ENCODE peak calls at places on chromosomes 16 and 17, in six cellular contexts. B is neural progenitor cell, R is OCI-LY7, V is hepatocyte, A is MM.1S, T is GM23248. W is an unnamed sample.

GRCh38 chr16:60651351-60651750 is 1384.9 kb downstream of the CDH8 start:
- DNase-seq in B (no peak), R (no peak), V (no peak), A (no peak), T (no peak), W (no peak)

GRCh38 chr17:48628641-48629410 is 2.7 kb upstream of the HOXB9 start:
- DNase-seq in B (no peak), R (no peak), V (no peak), A (no peak), T (no peak), W (no peak)

GRCh38 chr16:67458121-67458641 is 22.8 kb downstream of the ATP6V0D1 start:
- DNase-seq in B (no peak), R (no peak), V (no peak), A (no peak), T (peak), W (no peak)

GRCh38 chr16:48114410-48114809 is 41.4 kb downstream of the ABCC12 start:
- DNase-seq in B (no peak), R (no peak), V (no peak), A (no peak), T (no peak), W (no peak)

GRCh38 chr17:73151888-73152633 is 12.7 kb upstream of the SSTR2 start:
- DNase-seq in B (no peak), R (no peak), V (no peak), A (no peak), T (no peak), W (peak)

GRCh38 chr17:79549111-79549915 is 61.5 kb downstream of the RBFOX3 start:
- DNase-seq in B (peak), R (no peak), V (no peak), A (no peak), T (no peak), W (no peak)

GRCh38 chr17:42028791-42029127 is 8.9 kb downstream of the NKIRAS2 start:
- DNase-seq in B (no peak), R (no peak), V (no peak), A (no peak), T (no peak), W (no peak)

GRCh38 chr17:17382901-17383300 is 79.7 kb downstream of the NT5M start:
- DNase-seq in B (no peak), R (no peak), V (no peak), A (no peak), T (no peak), W (no peak)

GRCh38 chr17:40411821-40412220 is 5.9 kb downstream of the TOP2A start:
- DNase-seq in B (no peak), R (no peak), V (no peak), A (no peak), T (no peak), W (no peak)

GRCh38 chr17:3963214-3964201 is 729 bp downstream of the ATP2A3 start:
- DNase-seq in B (peak), R (peak), V (no peak), A (peak), T (no peak), W (no peak)

GRCh38 chr17:44872131-44872768 is 24.6 kb downstream of the HIGD1B start:
- DNase-seq in B (no peak), R (no peak), V (no peak), A (no peak), T (peak), W (peak)

GRCh38 chr17:82458885-82459424 is 414 bp downstream of the NARF start:
- DNase-seq in B (peak), R (peak), V (peak), A (peak), T (peak), W (peak)

GRCh38 chr16:764848-765487 is 4.4 kb downstream of the MSLN start:
- DNase-seq in B (no peak), R (no peak), V (no peak), A (no peak), T (no peak), W (no peak)

GRCh38 chr17:283911-284675 is 68.5 kb downstream of the RPH3AL start:
- DNase-seq in B (no peak), R (no peak), V (no peak), A (no peak), T (no peak), W (no peak)

GRCh38 chr17:17567631-17568030 is 23.9 kb downstream of the PEMT start:
- DNase-seq in B (no peak), R (no peak), V (peak), A (no peak), T (no peak), W (no peak)

GRCh38 chr16:49632798-49633189 is 223.1 kb downstream of the ZNF423 start:
- DNase-seq in B (no peak), R (no peak), V (no peak), A (no peak), T (no peak), W (no peak)

GRCh38 chr17:77281904-77282367 is 141.2 kb downstream of the SEC14L1 start:
- DNase-seq in B (peak), R (peak), V (peak), A (peak), T (no peak), W (peak)

GRCh38 chr17:81429353-81429774 is 34.1 kb downstream of the BAHCC1 start:
- DNase-seq in B (no peak), R (no peak), V (peak), A (no peak), T (peak), W (peak)

GRCh38 chr17:53092072-53092471 is 730.7 kb upstream of the KIF2B start:
- DNase-seq in B (no peak), R (no peak), V (no peak), A (peak), T (no peak), W (no peak)

GRCh38 chr17:55356440-55357328 is 65.0 kb downstream of the MMD start:
- DNase-seq in B (peak), R (peak), V (peak), A (peak), T (peak), W (peak)

GRCh38 chr17:67365762-67366192 is 600 bp downstream of the PSMD12 start:
- DNase-seq in B (no peak), R (peak), V (peak), A (no peak), T (peak), W (peak)

GRCh38 chr16:19830902-19831555 is 53.6 kb downstream of the GPRC5B start:
- DNase-seq in B (no peak), R (peak), V (no peak), A (no peak), T (no peak), W (no peak)

GRCh38 chr16:78421244-78421661 is 321.8 kb downstream of the WWOX start:
- DNase-seq in B (peak), R (no peak), V (no peak), A (no peak), T (no peak), W (no peak)

GRCh38 chr17:73497721-73498120 is 146.5 kb downstream of the SDK2 start:
- DNase-seq in B (no peak), R (no peak), V (no peak), A (no peak), T (no peak), W (no peak)

GRCh38 chr17:42618442-42619150 is 9.1 kb downstream of the TUBG1 start:
- DNase-seq in B (peak), R (peak), V (peak), A (peak), T (no peak), W (peak)

GRCh38 chr17:48562934-48563333 is 15.2 kb downstream of the HOXB4 start:
- DNase-seq in B (no peak), R (no peak), V (no peak), A (no peak), T (no peak), W (no peak)

GRCh38 chr16:4345439-4346204 is 5.5 kb downstream of the PAM16 start:
- DNase-seq in B (no peak), R (no peak), V (no peak), A (no peak), T (no peak), W (no peak)

GRCh38 chr16:11819798-11820197 is 22.7 kb upstream of the ZC3H7A start:
- DNase-seq in B (no peak), R (no peak), V (no peak), A (no peak), T (no peak), W (no peak)

GRCh38 chr17:69457603-69458002 is 43.1 kb downstream of the MAP2K6 start:
- DNase-seq in B (no peak), R (no peak), V (no peak), A (peak), T (no peak), W (no peak)

GRCh38 chr17:50210249-50211225 is 9.1 kb upstream of the COL1A1 start:
- DNase-seq in B (peak), R (no peak), V (peak), A (no peak), T (peak), W (peak)

GRCh38 chr16:54152362-54153239 is 134.0 kb downstream of the IRX3 start:
- DNase-seq in B (peak), R (no peak), V (no peak), A (no peak), T (no peak), W (no peak)

GRCh38 chr16:54148974-54149373 is 137.6 kb downstream of the IRX3 start:
- DNase-seq in B (no peak), R (no peak), V (no peak), A (no peak), T (no peak), W (no peak)

GRCh38 chr16:54156349-54156748 is 130.2 kb downstream of the IRX3 start:
- DNase-seq in B (no peak), R (no peak), V (no peak), A (no peak), T (no peak), W (no peak)

GRCh38 chr16:54150861-54151260 is 135.7 kb downstream of the IRX3 start:
- DNase-seq in B (no peak), R (no peak), V (no peak), A (no peak), T (no peak), W (no peak)

GRCh38 chr16:54153240-54153934 is 133.2 kb downstream of the IRX3 start:
- DNase-seq in B (no peak), R (no peak), V (no peak), A (no peak), T (no peak), W (no peak)
- TF ChIP-seq EZH2phosphoT487 in B (no peak), R (no peak), V (no peak), A (no peak), T (no peak), W (no peak)

DNA sequence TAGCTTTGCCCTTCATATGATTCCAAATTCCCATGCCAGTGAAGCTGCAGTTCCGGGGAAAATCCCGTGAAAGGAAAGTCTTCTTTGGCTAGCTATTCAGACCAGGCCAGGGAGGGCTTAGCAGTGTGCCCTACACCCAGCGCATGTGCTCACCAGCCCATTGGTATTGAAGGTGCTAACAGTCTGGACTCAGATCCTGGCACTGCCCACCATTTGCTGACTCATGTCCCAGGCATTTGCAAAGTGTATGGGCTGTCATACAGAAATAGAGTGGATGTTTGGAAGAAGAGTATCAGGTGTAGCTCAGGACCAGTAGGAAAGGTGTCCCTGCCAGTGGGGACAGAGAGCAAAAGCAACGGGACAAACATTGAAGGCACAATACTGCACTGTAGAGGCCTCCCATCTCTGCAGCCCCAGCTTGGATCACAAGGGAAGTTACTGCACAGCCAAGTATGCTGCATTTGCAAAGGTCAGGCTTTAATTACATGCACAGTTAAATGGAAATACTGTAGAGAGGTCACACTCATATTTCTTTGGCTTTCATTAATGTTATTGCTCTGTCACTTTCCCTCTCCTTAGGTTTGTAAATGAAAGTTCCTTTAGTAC is 220.0 kb downstream of the IRX3 start:
- DNase-seq in B (no peak), R (no peak), V (no peak), A (no peak), T (peak), W (peak)
- TF ChIP-seq EZH2phosphoT487 in B (no peak), R (no peak), V (no peak), A (no peak), T (no peak), W (no peak)

GRCh38 chr16:88957887-88958577 is 19.0 kb downstream of the CBFA2T3 start:
- DNase-seq in B (no peak), R (no peak), V (no peak), A (no peak), T (no peak), W (no peak)
- TF ChIP-seq EZH2phosphoT487 in B (no peak), R (no peak), V (no peak), A (no peak), T (no peak), W (no peak)

DNA sequence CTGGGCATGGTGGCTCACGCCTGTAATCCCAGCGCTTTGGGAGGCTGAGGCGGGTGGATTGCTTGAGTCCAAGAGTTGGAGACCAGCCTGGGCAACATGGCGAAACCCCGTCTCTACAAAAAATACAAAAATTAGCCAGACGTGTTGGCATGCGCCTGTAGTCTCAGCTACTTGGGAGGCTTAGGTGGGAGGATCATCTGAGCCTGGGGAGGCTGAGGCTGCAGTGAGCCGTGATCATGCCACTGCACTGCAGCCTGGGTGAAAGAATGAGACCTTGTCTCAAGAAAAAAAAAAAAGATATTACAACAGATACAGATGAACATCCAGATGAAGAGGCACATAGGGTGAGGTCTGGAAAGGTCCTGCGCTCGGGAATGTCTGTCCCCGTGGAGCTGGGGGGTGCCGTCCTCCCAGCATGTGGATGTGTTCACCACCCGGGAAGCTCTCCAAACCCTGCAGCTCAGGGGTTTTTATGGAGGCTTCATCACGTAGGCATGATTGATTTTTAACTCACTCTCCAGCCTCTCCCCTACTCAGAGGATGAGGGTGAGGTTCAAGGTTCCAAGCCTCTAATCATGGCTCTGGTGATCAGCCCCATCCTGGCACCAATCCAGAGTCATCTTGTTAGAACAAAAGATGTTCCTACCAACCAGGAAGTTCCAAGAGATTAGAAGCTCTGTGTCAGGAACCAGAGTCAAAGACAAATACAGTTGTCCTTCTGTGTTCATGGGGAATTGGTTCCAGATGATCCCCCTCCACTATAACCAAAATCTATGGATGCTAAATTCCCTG is 85.0 kb upstream of the DNAJA2 start:
- DNase-seq in B (no peak), R (no peak), V (peak), A (no peak), T (no peak), W (no peak)
- TF ChIP-seq EZH2phosphoT487 in B (no peak), R (no peak), V (no peak), A (no peak), T (no peak), W (no peak)

GRCh38 chr17:65231662-65232335 is 94.6 kb downstream of the RGS9 start:
- DNase-seq in B (peak), R (peak), V (peak), A (peak), T (peak), W (peak)
- TF ChIP-seq EZH2phosphoT487 in B (no peak), R (no peak), V (no peak), A (no peak), T (no peak), W (no peak)

GRCh38 chr17:65061621-65062020 is 5.1 kb upstream of the GNA13 start:
- DNase-seq in B (peak), R (no peak), V (no peak), A (no peak), T (no peak), W (no peak)
- TF ChIP-seq EZH2phosphoT487 in B (no peak), R (no peak), V (no peak), A (no peak), T (no peak), W (no peak)

W was measured in PC-3.